ENCODE peak calls at places on chromosomes 16 and 17, in ten cellular contexts. W is osteoblast, X is transverse colon, V is cardiac muscle cell, J is adipocyte, E is heart left ventricle, R is foreskin fibroblast, Y is esophagus squamous epithelium, K is heart right ventricle, D is thoracic aorta. H is an unnamed sample.

GRCh38 chr16:85729452-85729851 is 21.4 kb downstream of the C16orf74 start:
- DNase-seq in X (no peak), V (no peak), Y (no peak), E (no peak), K (no peak), D (no peak), W (peak; percentile 51), R (no peak), J (no peak), H (peak; percentile 19)

GRCh38 chr17:78184311-78184710 is 2.5 kb downstream of the TK1 start:
- DNase-seq in R (no peak), E (no peak), X (no peak), J (no peak), K (no peak), W (peak; percentile 52), Y (no peak), V (no peak), D (no peak), H (no peak)

GRCh38 chr16:83676056-83676455 is 131.7 kb upstream of the HSBP1 start:
- DNase-seq in K (no peak), J (no peak), X (no peak), D (no peak), Y (no peak), E (no peak), V (no peak), R (no peak), W (no peak), H (no peak)

GRCh38 chr16:86383488-86384262 is 126.7 kb upstream of the FOXF1 start:
- DNase-seq in W (peak; percentile 78), V (no peak), E (no peak), J (no peak), X (no peak), R (peak; percentile 79), D (no peak), Y (no peak), K (no peak), H (no peak)

GRCh38 chr17:15946611-15947120 is 1.7 kb downstream of the ADORA2B start:
- DNase-seq in R (peak; percentile 50), Y (no peak), E (no peak), K (no peak), X (peak; percentile 47), V (no peak), W (peak; percentile 93), J (no peak), D (no peak), H (no peak)

GRCh38 chr16:929227-929669 is 41.5 kb downstream of the LMF1 start:
- DNase-seq in D (no peak), W (no peak), Y (no peak), V (no peak), X (no peak), R (no peak), J (no peak), K (no peak), E (peak; percentile 19), H (no peak)

GRCh38 chr17:39625198-39625769 is 1.5 kb upstream of the PPP1R1B start:
- DNase-seq in V (no peak), D (no peak), J (peak; percentile 15), W (no peak), R (peak; percentile 39), X (peak; percentile 74), K (no peak), E (no peak), Y (no peak), H (no peak)

GRCh38 chr17:2179615-2180295 is 123.8 kb downstream of the SMG6 start:
- DNase-seq in X (peak; percentile 67), Y (no peak), D (peak; percentile 60), E (peak; percentile 89), J (peak; percentile 93), R (peak; percentile 98), V (no peak), K (peak; percentile 97), W (no peak), H (peak; percentile 99)

GRCh38 chr17:41837761-41838538 is at the start of gene KLHL10:
- DNase-seq in D (no peak), Y (no peak), E (no peak), W (no peak), V (no peak), J (no peak), R (no peak), X (no peak), K (no peak), H (no peak)

GRCh38 chr16:8936421-8936820 is 27.3 kb downstream of the USP7 start:
- DNase-seq in Y (no peak), E (no peak), R (peak; percentile 65), W (peak; percentile 62), X (peak; percentile 66), J (peak; percentile 36), D (no peak), V (no peak), K (no peak), H (no peak)

GRCh38 chr17:30376621-30377452 is 1.9 kb upstream of the CPD start:
- DNase-seq in Y (no peak), W (peak; percentile 82), D (no peak), K (peak; percentile 46), E (peak; percentile 51), V (peak; percentile 34), X (no peak), J (peak; percentile 93), R (peak; percentile 88), H (peak; percentile 84)

GRCh38 chr16:9409753-9410493 is 318.5 kb downstream of the HAPSTR1 start:
- DNase-seq in Y (no peak), K (no peak), J (no peak), E (no peak), D (no peak), V (no peak), W (no peak), R (no peak), X (no peak), H (no peak)

GRCh38 chr17:75842411-75842810 is 1.8 kb downstream of the UNC13D start:
- DNase-seq in W (peak; percentile 76), E (no peak), D (no peak), R (no peak), K (no peak), X (no peak), V (no peak), Y (no peak), J (no peak), H (no peak)

GRCh38 chr17:57902800-57903759 is 52.1 kb downstream of the CUEDC1 start:
- DNase-seq in W (peak; percentile 97), J (peak; percentile 84), E (peak; percentile 94), K (peak; percentile 81), Y (peak; percentile 39), V (no peak), X (peak; percentile 80), D (peak; percentile 90), R (peak; percentile 92), H (no peak)

DNA sequence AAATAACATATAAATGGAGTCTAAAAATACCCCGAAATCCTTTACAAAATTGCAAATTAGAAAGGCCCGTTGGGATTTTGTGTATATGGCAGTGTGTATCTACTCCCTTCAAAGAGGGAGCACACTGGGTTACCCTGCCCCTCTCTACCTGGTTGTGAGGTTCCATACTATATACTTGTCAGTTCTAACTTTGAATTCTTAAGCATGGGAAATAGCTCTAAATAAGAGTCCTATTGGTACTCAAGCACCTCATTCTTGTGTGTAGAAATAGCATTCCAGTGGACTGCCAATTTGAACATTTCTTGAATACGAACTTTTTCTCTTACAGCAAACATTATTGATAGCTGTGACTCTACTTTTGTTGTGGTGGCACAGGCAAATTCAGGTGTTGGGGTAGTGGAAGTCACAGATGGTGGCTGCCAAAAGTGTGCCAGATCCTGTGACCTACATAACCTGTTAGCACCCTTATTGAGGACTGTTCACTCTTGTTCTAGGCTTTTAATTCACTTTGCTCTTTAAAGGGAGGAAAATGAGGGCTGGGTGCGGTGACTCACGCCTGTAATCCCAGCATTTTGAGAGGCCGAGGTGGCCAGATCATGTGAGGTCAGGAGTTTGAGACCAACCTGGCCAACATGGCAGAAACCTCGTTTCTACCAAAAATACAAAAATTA is 16.1 kb downstream of the ESRP2 start:
- DNase-seq in E (no peak), X (no peak), W (peak; percentile 43), K (no peak), Y (no peak), R (no peak), J (no peak), V (no peak), D (no peak), H (no peak)
- H3K4me3 ChIP-seq in E (no peak overlapping the region), X (no peak overlapping the region), W (no peak overlapping the region), K (no peak overlapping the region), Y (no peak overlapping the region), R (no peak overlapping the region), J (no peak overlapping the region), V (no peak overlapping the region), D (no peak overlapping the region), H (no peak overlapping the region)

DNA sequence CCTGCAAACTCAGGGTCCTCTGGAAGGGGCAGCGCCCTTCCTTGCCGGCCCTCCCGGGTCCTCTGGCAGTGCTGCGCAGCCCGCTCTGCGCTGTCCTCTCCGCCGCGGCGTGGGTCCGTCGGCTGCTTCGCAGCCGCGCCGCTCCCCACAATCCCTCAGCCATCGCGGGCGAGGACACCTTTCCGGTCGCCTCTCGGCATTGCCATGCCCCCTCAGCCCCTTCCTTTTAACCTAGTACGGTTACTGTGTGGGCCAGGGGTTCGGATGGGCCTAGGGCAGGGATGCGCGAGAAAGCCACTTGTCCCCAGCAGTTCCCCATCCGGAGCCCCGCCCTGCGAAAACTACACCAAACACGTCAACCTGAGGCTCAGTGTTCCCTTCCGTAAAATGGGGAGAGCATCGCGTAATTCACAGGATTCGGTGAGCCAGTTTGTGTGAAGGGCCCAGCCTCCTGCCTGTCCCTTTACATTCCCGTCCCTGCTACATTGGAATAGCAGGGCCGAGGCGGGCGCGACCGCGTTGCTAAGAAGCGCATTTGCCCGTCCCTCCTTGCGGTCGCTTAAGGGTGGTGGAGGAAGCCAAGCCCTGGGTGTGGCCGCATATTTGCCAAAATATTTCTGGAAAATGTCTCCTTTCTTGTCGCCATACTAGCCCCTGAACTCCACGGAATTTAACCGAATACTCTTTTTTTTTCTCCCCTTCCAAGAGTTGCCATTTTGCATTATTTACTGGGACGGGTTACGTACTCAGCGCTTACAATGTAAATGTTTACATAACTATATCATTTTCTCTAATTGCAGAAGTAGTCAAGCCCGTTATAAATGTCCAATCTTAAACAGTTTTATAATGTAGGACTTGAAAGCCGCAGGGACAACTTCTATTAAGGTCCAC is 13.2 kb downstream of the COPZ2 start:
- DNase-seq in V (peak; percentile 43), E (peak; percentile 70), D (no peak), X (peak; percentile 70), K (peak; percentile 24), J (peak; percentile 81), W (peak; percentile 73), R (peak; percentile 65), Y (no peak), H (no peak)
- H3K4me3 ChIP-seq in V (peak overlapping the region; percentile 21), E (peak overlapping the region; percentile 69), D (peak overlapping the region; percentile 74), X (peak overlapping the region; percentile 35), K (peak overlapping the region; percentile 27), J (peak overlapping the region; percentile 81), W (peak overlapping the region; percentile 67), R (peak overlapping the region; percentile 50), Y (peak overlapping the region; percentile 29), H (peak overlapping the region; percentile 47)

DNA sequence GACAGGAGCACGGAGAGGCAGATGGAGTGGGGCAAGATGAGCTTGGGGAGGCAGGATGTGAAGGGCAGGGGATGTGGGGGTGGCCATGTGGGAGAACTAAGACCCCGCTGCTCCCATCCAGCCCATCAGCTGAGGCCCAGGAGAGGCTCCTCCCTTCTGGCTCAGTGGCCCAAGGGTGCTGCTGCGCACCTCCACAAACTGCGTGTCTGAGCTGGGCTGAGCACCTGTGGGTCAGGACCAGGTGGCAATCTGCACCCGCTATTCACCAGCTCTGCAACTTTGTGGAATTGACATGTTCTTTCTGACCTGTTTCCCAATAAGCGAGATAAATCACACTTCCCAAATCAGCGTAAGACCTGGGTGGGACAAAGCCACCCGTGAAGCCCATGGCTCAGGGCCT is 11.5 kb upstream of the SREBF1 start:
- DNase-seq in V (no peak), R (no peak), D (no peak), K (no peak), Y (no peak), E (no peak), W (peak; percentile 38), J (no peak), X (no peak), H (no peak)
- H3K4me3 ChIP-seq in V (no peak overlapping the region), R (no peak overlapping the region), D (no peak overlapping the region), K (no peak overlapping the region), Y (no peak overlapping the region), E (no peak overlapping the region), W (no peak overlapping the region), J (peak overlapping the region; percentile 45), X (no peak overlapping the region), H (no peak overlapping the region)

GRCh38 chr16:73063854-73064226 is 15.9 kb upstream of the ZFHX3 start:
- DNase-seq in W (no peak), D (no peak), V (no peak), E (no peak), J (no peak), R (no peak), X (no peak), K (no peak), Y (no peak), H (no peak)
- H3K4me3 ChIP-seq in W (peak overlapping the region; percentile 64), D (peak overlapping the region; percentile 89), V (no peak overlapping the region), E (peak overlapping the region; percentile 84), J (peak overlapping the region; percentile 71), R (peak overlapping the region; percentile 28), X (no peak overlapping the region), K (no peak overlapping the region), Y (no peak overlapping the region), H (no peak overlapping the region)

H was measured in skeletal muscle cell.